ENCODE peak calls at places on chromosomes 7 and 10, in four cellular contexts. T is WTC11, V is K562, N is HepG2. G is an unnamed sample.

GRCh38 chr7:80089341-80089740 is 45.3 kb upstream of the GNAI1 start:
- DNase-seq in T (no peak), V (no peak), N (no peak), G (no peak)

GRCh38 chr7:54995166-54995565 is 23.7 kb upstream of the EGFR start:
- DNase-seq in T (no peak), V (no peak), N (no peak), G (no peak)

GRCh38 chr7:5001003-5001402 is 42.0 kb upstream of the MMD2 start:
- DNase-seq in T (no peak), V (no peak), N (peak; percentile 10), G (no peak)

GRCh38 chr7:117479480-117480224 is at the start of gene CFTR:
- DNase-seq in T (peak; percentile 70), V (no peak), N (no peak), G (peak; percentile 2)

GRCh38 chr10:28411648-28412047 is 108.8 kb upstream of the MPP7 start:
- DNase-seq in T (no peak), V (no peak), N (no peak), G (peak; percentile 40)

GRCh38 chr7:108613147-108613948 is 43.7 kb downstream of the DNAJB9 start:
- DNase-seq in T (no peak), V (peak; percentile 73), N (peak; percentile 32), G (peak; percentile 35)

GRCh38 chr10:86962981-86963310 is 4.5 kb downstream of the SNCG start:
- DNase-seq in T (no peak), V (no peak), N (no peak), G (no peak)

GRCh38 chr10:21493841-21494220 is 31.7 kb downstream of the SKIDA1 start:
- DNase-seq in T (no peak), V (no peak), N (no peak), G (peak; percentile 33)

GRCh38 chr10:17808971-17809841 is at the start of gene MRC1:
- DNase-seq in T (no peak), V (no peak), N (no peak), G (no peak)

GRCh38 chr10:89414879-89415821 is 782 bp downstream of the IFIT5 start:
- DNase-seq in T (peak; percentile 46), V (no peak), N (no peak), G (peak; percentile 59)

GRCh38 chr7:149027560-149028345 is 552 bp downstream of the PDIA4 start:
- DNase-seq in T (no peak), V (peak; percentile 32), N (no peak), G (no peak)

GRCh38 chr10:6721480-6721879 is 141.4 kb upstream of the PRKCQ start:
- DNase-seq in T (no peak), V (no peak), N (no peak), G (peak; percentile 69)

GRCh38 chr7:133207687-133208086 is 45.2 kb upstream of the EXOC4 start:
- DNase-seq in T (no peak), V (peak; percentile 60), N (peak; percentile 21), G (peak; percentile 40)

GRCh38 chr10:37206132-37206531 is 80.7 kb downstream of the ANKRD30A start:
- DNase-seq in T (no peak), V (no peak), N (no peak), G (no peak)

GRCh38 chr10:71302874-71303568 is 16.0 kb upstream of the SLC29A3 start:
- DNase-seq in T (no peak), V (peak; percentile 71), N (peak; percentile 65), G (peak; percentile 73)

GRCh38 chr7:18212788-18213187 is 185.1 kb upstream of the PRPS1L1 start:
- DNase-seq in T (no peak), V (no peak), N (no peak), G (no peak)

GRCh38 chr7:47581442-47581820 is 480 bp downstream of the TNS3 start:
- DNase-seq in T (peak; percentile 44), V (no peak), N (no peak), G (no peak)

GRCh38 chr10:45154481-45154880 is 153.8 kb downstream of the ZNF22 start:
- DNase-seq in T (no peak), V (no peak), N (no peak), G (no peak)

GRCh38 chr10:45163315-45163975 is 152.0 kb downstream of the OR13A1 start:
- DNase-seq in T (no peak), V (no peak), N (no peak), G (no peak)

GRCh38 chr10:45155784-45156183 is 155.1 kb downstream of the ZNF22 start:
- DNase-seq in T (no peak), V (peak; percentile 35), N (peak; percentile 9), G (peak; percentile 3)

GRCh38 chr10:45160266-45160665 is 155.1 kb downstream of the OR13A1 start:
- DNase-seq in T (no peak), V (no peak), N (no peak), G (no peak)
- TF ChIP-seq NR3C1 in T (no peak), V (no peak), N (no peak), G (no peak)

DNA sequence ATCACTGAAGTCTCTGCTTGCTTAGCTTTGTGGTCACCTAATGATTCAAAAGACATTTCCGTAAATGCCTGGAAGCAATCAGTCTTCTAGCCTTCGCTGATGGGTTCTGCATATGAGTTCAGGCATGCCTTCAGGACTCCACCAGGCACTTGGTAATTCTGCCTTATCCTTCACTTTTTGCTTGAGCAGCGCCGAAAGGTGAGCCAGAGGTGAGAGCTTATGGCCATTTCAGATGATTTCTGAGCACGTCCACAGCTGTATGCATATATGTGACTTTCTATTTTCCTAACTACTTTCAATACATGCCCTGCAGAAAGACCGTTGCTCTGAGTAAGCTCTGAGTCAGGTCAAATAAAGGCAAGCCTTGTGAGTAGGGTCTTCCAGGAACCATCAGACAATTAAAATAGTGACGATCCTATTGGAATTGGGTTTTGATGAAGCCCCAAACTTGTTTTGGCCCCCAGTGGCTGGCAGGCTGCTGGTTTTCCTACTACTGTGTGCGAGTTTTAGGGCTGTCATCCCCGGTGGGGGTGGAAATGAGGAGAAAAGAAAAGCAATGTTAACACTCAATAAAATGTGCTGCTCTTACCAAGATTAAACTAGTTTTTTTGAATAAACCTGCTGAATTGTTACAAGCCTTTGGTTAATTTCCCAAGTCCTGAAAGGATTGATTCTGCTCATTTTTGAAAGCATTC is 154.4 kb upstream of the AKR1E2 start:
- DNase-seq in T (no peak), V (no peak), N (no peak), G (peak; percentile 64)
- TF ChIP-seq NR3C1 in T (no peak), V (no peak), N (no peak), G (no peak)

DNA sequence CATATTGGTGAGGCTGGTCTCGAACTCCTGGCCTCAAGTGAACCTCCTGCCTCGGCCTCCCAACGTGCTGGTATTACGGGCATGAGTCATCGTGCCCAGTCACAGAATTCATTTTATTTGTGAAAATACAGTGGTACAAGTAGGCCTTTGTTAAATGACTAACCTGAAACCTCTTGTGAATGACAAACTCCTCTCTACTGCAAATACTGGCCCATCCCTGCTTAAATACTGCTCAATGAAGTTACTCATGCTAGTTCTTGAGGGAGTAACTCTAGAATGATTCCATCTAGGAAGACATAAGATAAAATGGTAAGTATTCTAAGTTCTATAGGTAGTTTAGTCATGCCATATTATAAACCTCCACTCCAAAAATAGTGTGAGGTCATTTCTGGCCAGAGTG is 80.7 kb downstream of the UBE2H start:
- DNase-seq in T (no peak), V (no peak), N (no peak), G (no peak)
- TF ChIP-seq NR3C1 in T (no peak), V (no peak), N (no peak), G (no peak)

DNA sequence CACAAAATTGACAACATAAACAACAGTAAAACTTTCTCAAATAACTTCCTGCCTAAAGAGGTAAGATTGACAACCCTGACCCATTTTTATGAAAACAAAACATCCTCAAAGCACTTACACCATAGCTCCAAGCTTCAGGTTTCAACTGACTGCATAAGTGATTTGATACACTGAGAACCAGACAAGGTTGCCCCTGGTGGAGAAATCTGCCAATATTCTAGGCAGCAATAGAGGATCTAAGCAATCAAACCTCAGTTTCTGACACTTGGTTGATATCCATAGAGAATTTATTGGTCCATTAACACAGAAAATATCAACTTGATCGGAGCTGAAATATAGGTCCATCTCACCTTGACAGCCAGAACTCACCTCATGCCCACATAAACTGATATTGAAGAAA is 147.8 kb downstream of the ELAPOR2 start:
- DNase-seq in T (no peak), V (no peak), N (peak; percentile 3), G (no peak)
- TF ChIP-seq NR3C1 in T (no peak), V (no peak), N (no peak), G (no peak)

GRCh38 chr7:155398944-155399343 is 59.0 kb upstream of the EN2 start:
- DNase-seq in T (no peak), V (peak; percentile 49), N (no peak), G (no peak)
- TF ChIP-seq NR3C1 in T (no peak), V (no peak), N (no peak), G (no peak)

GRCh38 chr7:73541722-73542121 is 15.8 kb downstream of the BCL7B start:
- DNase-seq in T (no peak), V (no peak), N (no peak), G (no peak)
- TF ChIP-seq NR3C1 in T (no peak), V (no peak), N (no peak), G (no peak)

DNA sequence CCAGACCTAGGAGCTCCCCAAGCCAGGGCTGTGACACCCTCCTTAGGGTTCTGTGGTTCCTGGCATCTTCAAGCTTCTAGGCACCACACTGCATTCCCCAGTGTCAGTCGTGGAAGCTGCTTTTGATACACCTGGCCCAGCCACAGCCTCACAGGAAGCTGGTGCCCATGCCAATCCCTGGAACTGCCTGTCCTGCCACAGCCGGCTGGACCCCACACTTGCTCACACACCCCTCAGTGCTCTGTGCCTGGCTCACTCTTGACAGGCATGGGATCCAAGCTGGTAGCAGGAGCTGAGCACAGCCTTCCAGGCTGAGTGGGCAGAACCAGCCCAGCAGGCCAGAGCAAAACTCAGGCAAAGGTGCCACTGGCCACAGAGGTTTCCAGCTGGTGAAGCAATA is 21.8 kb downstream of the LRRC72 start:
- DNase-seq in T (no peak), V (no peak), N (no peak), G (no peak)
- TF ChIP-seq NR3C1 in T (no peak), V (no peak), N (no peak), G (no peak)

DNA sequence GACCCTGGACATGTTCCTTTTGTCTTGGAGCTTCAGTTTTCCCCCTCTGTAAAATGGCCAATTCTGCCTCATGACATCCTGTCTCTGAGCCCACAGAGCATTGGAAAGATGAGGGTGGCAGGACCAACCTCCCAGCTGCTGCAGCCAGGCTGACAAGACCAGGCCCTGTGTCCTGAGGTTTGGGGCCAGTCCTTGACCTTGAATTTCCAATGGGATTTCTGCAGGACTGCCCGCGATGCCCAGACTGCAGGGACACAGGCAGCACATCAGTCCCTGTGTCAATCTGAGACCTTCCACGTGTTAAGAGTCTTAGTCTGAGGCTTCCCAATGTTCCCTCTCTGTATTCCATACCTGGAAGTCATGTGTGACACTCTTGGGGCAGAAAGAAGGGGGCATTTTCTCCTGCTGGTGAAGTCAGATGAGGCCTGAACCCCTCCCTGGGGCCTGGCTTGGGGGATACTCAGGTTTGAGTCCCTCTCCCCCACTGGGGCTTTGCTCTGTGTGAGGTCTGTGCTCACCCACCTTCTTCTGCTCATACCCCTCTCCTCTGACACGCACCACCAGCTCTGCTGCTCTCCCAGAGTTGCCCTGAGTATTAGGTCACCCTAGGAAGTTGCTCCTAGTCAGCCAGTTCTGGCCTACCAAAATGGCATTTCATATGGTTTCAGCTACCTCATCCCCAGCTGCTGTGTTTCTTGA is 79.2 kb downstream of the ADCY1 start:
- DNase-seq in T (no peak), V (no peak), N (no peak), G (no peak)
- TF ChIP-seq NR3C1 in T (no peak), V (no peak), N (no peak), G (no peak)